ENCODE peak calls at places on chromosomes 1 and 21, in four cellular contexts. E, W, C and N are unnamed samples. For H3K36me3 and H3K27me3, the result is how much of the 10 kb centered on the place peaks cover.

GRCh38 chr1:175072131-175072941 is 4.7 kb downstream of the TNN start:
- DNase-seq in C (no peak), W (peak), E (no peak), N (peak)

GRCh38 chr1:44811714-44812151 is 3.4 kb downstream of the BTBD19 start:
- DNase-seq in E (peak), C (no peak), W (peak), N (peak)

GRCh38 chr21:26790289-26790688 is 54.9 kb downstream of the ADAMTS1 start:
- DNase-seq in C (no peak), W (no peak), E (no peak), N (no peak)

GRCh38 chr1:35558374-35559316 is 1.0 kb downstream of the NCDN start:
- DNase-seq in E (peak), C (no peak), W (no peak), N (no peak)

GRCh38 chr1:229170778-229171505 is 100.0 kb upstream of the RAB4A start:
- DNase-seq in W (no peak), C (no peak), E (no peak), N (no peak)

GRCh38 chr1:165129568-165130164 is 226.8 kb downstream of the LMX1A start:
- DNase-seq in E (no peak), W (peak), C (peak), N (peak)

GRCh38 chr1:61606448-61607312 is 118.3 kb downstream of the TM2D1 start:
- DNase-seq in C (no peak), E (no peak), W (no peak), N (peak)

GRCh38 chr1:4062992-4063391 is 162.9 kb upstream of the C1orf174 start:
- DNase-seq in W (no peak), C (no peak), E (no peak), N (no peak)

GRCh38 chr1:147558045-147558444 is 16.7 kb downstream of the BCL9 start:
- DNase-seq in C (no peak), E (no peak), W (no peak), N (no peak)

GRCh38 chr1:229266269-229266668 is 4.6 kb upstream of the RAB4A start:
- DNase-seq in W (no peak), E (no peak), C (no peak), N (no peak)

GRCh38 chr1:109239580-109240068 is 9.7 kb upstream of the CELSR2 start:
- DNase-seq in E (no peak), W (peak), C (no peak), N (peak)

GRCh38 chr1:54277451-54278355 is 77.7 kb downstream of the MRPL37 start:
- DNase-seq in E (no peak), W (peak), C (no peak), N (no peak)
- H3K4me3 ChIP-seq in E (no peak), W (no peak), C (no peak), N (no peak)

GRCh38 chr1:54697896-54698295 is 17.8 kb upstream of the TTC4 start:
- DNase-seq in C (no peak), E (no peak), W (no peak), N (no peak)

GRCh38 chr1:54694771-54695170 is 20.9 kb upstream of the TTC4 start:
- DNase-seq in W (no peak), E (no peak), C (no peak), N (no peak)

GRCh38 chr1:54696262-54696661 is 19.4 kb upstream of the TTC4 start:
- DNase-seq in C (no peak), E (no peak), W (no peak), N (no peak)

GRCh38 chr1:54695764-54696163 is 19.9 kb upstream of the TTC4 start:
- DNase-seq in E (no peak), C (no peak), W (no peak), N (no peak)

GRCh38 chr1:54695221-54695620 is 20.4 kb upstream of the TTC4 start:
- DNase-seq in E (no peak), C (no peak), W (no peak), N (no peak)
- H3K36me3 ChIP-seq in E (under half), C (under half), W (under half), N (under half)

GRCh38 chr1:212513586-212513985 is 80.9 kb downstream of the NENF start:
- DNase-seq in E (no peak), C (no peak), W (no peak), N (no peak)
- H3K27me3 ChIP-seq in E (under half), C (under half), W (under half), N (under half)

DNA sequence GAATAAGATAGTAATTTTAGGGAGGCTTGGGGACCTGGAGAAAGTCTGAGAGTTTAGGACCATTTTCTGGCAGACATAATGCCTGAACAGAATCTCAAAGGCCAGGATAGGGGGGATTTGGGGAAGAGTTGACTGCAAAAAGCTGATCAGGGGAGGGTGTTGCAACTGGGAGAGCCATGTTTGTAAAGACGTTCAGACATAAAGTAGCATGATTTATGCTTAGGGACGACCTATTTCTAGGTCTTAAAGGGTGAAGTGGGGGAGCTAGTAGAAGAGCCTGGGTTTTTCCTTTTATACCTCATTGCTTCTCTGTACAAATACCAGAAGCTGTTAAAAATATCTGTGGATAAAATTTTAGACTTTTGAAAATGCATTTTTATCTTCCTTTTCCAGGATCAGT is 51.2 kb downstream of the FNBP1L start:
- DNase-seq in W (no peak), E (no peak), C (no peak), N (no peak)
- H3K4me3 ChIP-seq in W (no peak), E (no peak), C (no peak), N (no peak)